ENCODE peak calls at places on chromosomes 13 and 19, in six cellular contexts. W is GM23338, O is GM12878, X is HepG2, K is H1, V is K562. C is an unnamed sample.
A peak's percentile ranks its signal among the peaks of the same experiment; 100 is the strongest.

GRCh38 chr19:49362048-49362925 is at the start of gene TEAD2:
- DNase-seq in W (peak; percentile 89), O (no peak), X (peak; percentile 32), K (no peak), V (peak; percentile 83), C (peak; percentile 84)

GRCh38 chr19:29581398-29581797 is 24.7 kb upstream of the POP4 start:
- DNase-seq in W (no peak), O (no peak), X (no peak), K (no peak), V (no peak), C (no peak)

GRCh38 chr19:13057147-13057572 is 45.5 kb downstream of the LYL1 start:
- DNase-seq in W (no peak), O (no peak), X (peak; percentile 37), K (no peak), V (no peak), C (no peak)

GRCh38 chr13:48302920-48303330 is 626 bp upstream of the RB1 start:
- DNase-seq in W (no peak), O (no peak), X (no peak), K (no peak), V (no peak), C (no peak)

GRCh38 chr19:49339364-49340068 is 4.3 kb downstream of the CD37 start:
- DNase-seq in W (peak; percentile 97), O (no peak), X (no peak), K (peak; percentile 92), V (peak; percentile 51), C (peak; percentile 93)

GRCh38 chr19:5609881-5610280 is 12.7 kb downstream of the SAFB2 start:
- DNase-seq in W (no peak), O (no peak), X (no peak), K (no peak), V (no peak), C (no peak)

GRCh38 chr13:43564941-43565340 is 221.8 kb downstream of the ENOX1 start:
- DNase-seq in W (no peak), O (no peak), X (no peak), K (no peak), V (no peak), C (no peak)

GRCh38 chr19:35468637-35469036 is 20.6 kb downstream of the FFAR2 start:
- DNase-seq in W (peak; percentile 77), O (peak; percentile 82), X (peak; percentile 54), K (no peak), V (no peak), C (peak; percentile 60)

GRCh38 chr19:38233740-38234251 is 9.8 kb upstream of the DPF1 start:
- DNase-seq in W (peak; percentile 96), O (no peak), X (peak; percentile 58), K (no peak), V (peak; percentile 81), C (peak; percentile 95)

GRCh38 chr13:99471231-99472202 is 29.8 kb upstream of the TM9SF2 start:
- DNase-seq in W (no peak), O (no peak), X (no peak), K (no peak), V (no peak), C (no peak)
- TF ChIP-seq CREB1 in W (no peak), O (no peak), X (no peak), K (no peak), V (no peak), C (no peak)

DNA sequence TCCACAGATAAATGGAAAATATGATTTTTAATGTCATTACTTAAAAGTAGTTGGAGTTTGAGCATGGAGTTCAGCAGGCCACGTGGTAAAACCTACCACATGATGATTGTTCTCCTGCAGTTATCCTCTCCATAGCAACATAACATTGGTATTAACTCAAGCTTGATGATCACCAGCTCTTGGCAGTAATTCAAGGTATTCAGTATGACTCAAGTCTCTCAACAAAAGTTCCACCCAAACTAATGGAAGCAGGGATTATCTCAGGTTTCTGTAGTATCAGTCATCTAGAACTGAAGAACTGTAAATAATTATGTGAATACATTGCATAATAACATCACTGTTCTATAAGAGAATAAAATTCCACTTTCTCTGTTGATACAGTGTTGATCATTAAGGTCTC is 1092.5 kb downstream of the EFNB2 start:
- DNase-seq in W (no peak), O (no peak), X (no peak), K (no peak), V (no peak), C (no peak)
- TF ChIP-seq CREB1 in W (no peak), O (no peak), X (no peak), K (no peak), V (no peak), C (no peak)

DNA sequence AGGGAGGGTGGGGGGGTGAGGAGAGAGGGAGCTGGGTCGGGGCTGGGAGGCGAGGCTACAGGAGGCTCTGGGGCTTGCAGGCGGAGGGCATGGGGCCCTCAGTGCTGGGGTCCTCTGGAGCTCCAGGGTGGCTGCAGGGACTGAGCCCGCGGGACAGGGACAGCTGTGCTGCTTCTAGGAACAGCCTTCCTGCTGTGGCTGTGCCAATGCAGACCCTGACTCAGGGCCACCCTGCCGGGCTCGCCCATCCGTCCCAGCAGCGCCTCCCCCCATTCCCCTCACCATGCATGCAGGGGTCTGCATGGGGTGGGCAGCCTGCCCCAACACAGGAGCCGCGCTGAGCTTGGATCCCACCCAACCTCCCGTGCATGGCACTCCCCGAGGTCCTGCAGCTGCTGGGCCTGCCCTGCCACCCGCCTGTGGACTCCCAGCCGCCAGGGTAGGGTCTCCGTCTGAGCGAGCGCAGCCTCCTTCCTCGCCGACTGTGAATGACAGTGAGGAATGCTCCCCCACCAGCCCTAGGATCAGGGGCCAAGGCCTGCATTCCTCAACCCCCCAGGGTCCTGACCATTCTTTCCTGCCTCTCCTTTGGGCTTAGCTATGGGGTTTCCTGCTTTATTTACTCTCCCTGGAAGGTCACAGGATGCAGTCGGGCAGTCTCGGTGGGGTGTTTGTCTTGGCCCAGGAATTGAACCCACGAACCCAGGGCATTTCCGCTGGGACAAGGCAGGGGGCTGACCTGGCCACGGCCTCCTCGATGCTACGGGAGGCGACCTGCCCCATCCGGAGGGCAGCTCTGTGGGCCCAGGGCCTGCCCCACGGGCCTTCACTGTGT is 23.4 kb downstream of the CEBPG start:
- DNase-seq in W (peak; percentile 60), O (no peak), X (peak; percentile 95), K (no peak), V (no peak), C (peak; percentile 46)
- TF ChIP-seq CREB1 in W (no peak), O (no peak), X (no peak), K (no peak), V (no peak), C (no peak)

GRCh38 chr19:18414504-18415176 is 4.6 kb upstream of the SSBP4 start:
- DNase-seq in W (peak; percentile 45), O (no peak), X (no peak), K (no peak), V (peak; percentile 51), C (no peak)
- TF ChIP-seq CREB1 in W (no peak), O (no peak), X (no peak), K (no peak), V (no peak), C (no peak)

GRCh38 chr13:45282994-45283393 is 58.0 kb downstream of the TPT1 start:
- DNase-seq in W (no peak), O (no peak), X (no peak), K (no peak), V (no peak), C (no peak)

GRCh38 chr13:45276887-45277286 is 64.1 kb downstream of the TPT1 start:
- DNase-seq in W (no peak), O (no peak), X (no peak), K (no peak), V (no peak), C (no peak)

GRCh38 chr13:45278096-45278645 is 62.8 kb downstream of the TPT1 start:
- DNase-seq in W (no peak), O (no peak), X (no peak), K (no peak), V (no peak), C (no peak)

DNA sequence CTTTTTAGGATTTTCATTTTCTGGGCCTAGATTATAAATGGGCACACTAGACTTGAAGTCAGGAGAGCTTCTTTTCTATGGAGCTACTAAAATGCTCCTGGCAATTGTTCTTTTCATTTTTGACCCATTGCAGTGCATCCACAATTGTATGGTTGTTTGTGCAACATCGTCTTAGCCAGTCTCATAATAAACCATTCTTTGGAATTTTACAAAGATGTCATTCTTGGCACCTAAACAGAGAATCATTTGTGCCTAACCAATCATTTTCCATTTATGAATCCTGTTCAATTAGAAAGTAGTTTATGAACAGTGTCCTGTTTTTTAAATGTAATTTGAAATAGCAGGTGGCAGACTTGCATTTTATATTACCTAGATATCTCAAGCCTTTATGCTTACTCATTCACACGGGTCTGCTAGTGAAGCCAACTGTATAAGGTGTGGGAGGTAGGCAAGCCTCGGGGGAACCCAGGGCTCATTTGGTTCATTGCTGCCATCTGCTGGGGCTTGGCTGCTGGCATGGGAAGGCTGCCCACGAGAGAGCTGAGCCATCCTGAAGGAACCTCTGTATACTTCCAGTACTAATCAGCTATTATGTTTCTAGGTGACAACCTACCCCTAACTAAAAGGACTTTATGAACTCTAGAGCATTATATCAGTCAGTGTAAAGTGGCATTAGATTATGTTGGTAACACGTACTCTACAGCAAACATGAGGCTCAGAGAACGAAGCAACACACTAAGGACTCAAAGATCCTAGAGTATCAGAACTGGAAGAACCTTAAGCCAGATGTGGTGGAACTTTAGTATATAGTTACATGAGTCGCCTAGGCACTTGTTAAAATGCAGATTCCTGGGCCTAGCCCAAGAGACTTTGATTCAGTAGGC is 60.0 kb downstream of the TPT1 start:
- DNase-seq in W (peak; percentile 77), O (no peak), X (peak; percentile 47), K (peak; percentile 27), V (no peak), C (peak; percentile 71)
- TF ChIP-seq CREB1 in W (no peak), O (no peak), X (no peak), K (no peak), V (no peak), C (no peak)

GRCh38 chr13:75687145-75687763 is 51.1 kb downstream of the LMO7 start:
- DNase-seq in W (peak; percentile 75), O (no peak), X (peak; percentile 46), K (no peak), V (peak; percentile 11), C (no peak)

GRCh38 chr13:75689686-75690085 is 53.6 kb downstream of the LMO7 start:
- DNase-seq in W (no peak), O (no peak), X (no peak), K (no peak), V (no peak), C (no peak)

GRCh38 chr13:75694742-75695141 is 58.6 kb downstream of the LMO7 start:
- DNase-seq in W (no peak), O (no peak), X (no peak), K (no peak), V (no peak), C (no peak)

GRCh38 chr13:75693227-75693626 is 57.1 kb downstream of the LMO7 start:
- DNase-seq in W (no peak), O (no peak), X (no peak), K (no peak), V (no peak), C (no peak)

GRCh38 chr13:75691183-75691582 is 55.1 kb downstream of the LMO7 start:
- DNase-seq in W (no peak), O (no peak), X (peak; percentile 16), K (no peak), V (no peak), C (no peak)
- TF ChIP-seq CREB1 in W (no peak), O (no peak), X (no peak), K (no peak), V (no peak), C (no peak)

GRCh38 chr13:23610187-23610576 is 40.0 kb downstream of the TNFRSF19 start:
- DNase-seq in W (no peak), O (no peak), X (peak; percentile 76), K (no peak), V (no peak), C (no peak)
- TF ChIP-seq CREB1 in W (no peak), O (no peak), X (no peak), K (no peak), V (no peak), C (no peak)

C was measured in WTC11.